ENCODE peak calls at places on chromosomes 6 and 20, in five cellular contexts. L, X, Q, B and V are unnamed samples. For H3K9me3, the result is how much of the 10 kb centered on the place peaks cover.

GRCh38 chr20:32526561-32526960 is 58.6 kb downstream of the NOL4L start:
- DNase-seq in L (peak), X (no peak), Q (no peak), B (no peak), V (no peak)

GRCh38 chr6:157047951-157048350 is 270.8 kb downstream of the ARID1B start:
- DNase-seq in L (no peak), X (peak), Q (no peak), B (no peak), V (no peak)

GRCh38 chr6:75065524-75065923 is 140.3 kb downstream of the COL12A1 start:
- DNase-seq in L (no peak), X (peak), Q (no peak), B (no peak), V (no peak)

GRCh38 chr6:142279350-142280180 is 22.2 kb upstream of the ADGRG6 start:
- DNase-seq in L (no peak), X (peak), Q (no peak), B (no peak), V (no peak)

GRCh38 chr6:2853766-2854393 is 12.2 kb upstream of the SERPINB1 start:
- DNase-seq in L (peak), X (peak), Q (no peak), B (peak), V (no peak)

GRCh38 chr6:98039876-98040605 is 757.0 kb upstream of the MMS22L start:
- DNase-seq in L (no peak), X (peak), Q (no peak), B (no peak), V (no peak)

GRCh38 chr20:43863330-43863729 is 51.3 kb upstream of the TOX2 start:
- DNase-seq in L (no peak), X (no peak), Q (no peak), B (no peak), V (no peak)

GRCh38 chr6:163753430-163753829 is 338.9 kb downstream of the QKI start:
- DNase-seq in L (no peak), X (no peak), Q (no peak), B (no peak), V (no peak)

GRCh38 chr6:43509984-43510826 is at the start of gene LRRC73:
- DNase-seq in L (peak), X (peak), Q (peak), B (peak), V (peak)

GRCh38 chr6:49072146-49072545 is 390.9 kb downstream of the MMUT start:
- DNase-seq in L (no peak), X (no peak), Q (no peak), B (no peak), V (no peak)

GRCh38 chr20:57189713-57190112 is 76.7 kb downstream of the BMP7 start:
- DNase-seq in L (no peak), X (no peak), Q (no peak), B (no peak), V (no peak)

GRCh38 chr20:62244644-62245108 is 6.4 kb downstream of the OSBPL2 start:
- DNase-seq in L (no peak), X (no peak), Q (no peak), B (no peak), V (no peak)

GRCh38 chr20:41336711-41337492 is 3.7 kb upstream of the LPIN3 start:
- DNase-seq in L (no peak), X (no peak), Q (no peak), B (no peak), V (no peak)

GRCh38 chr6:3422457-3422816 is 34.4 kb downstream of the SLC22A23 start:
- DNase-seq in L (no peak), X (no peak), Q (no peak), B (no peak), V (no peak)

GRCh38 chr6:143058987-143059386 is 1.7 kb upstream of the AIG1 start:
- DNase-seq in L (no peak), X (no peak), Q (peak), B (no peak), V (no peak)

GRCh38 chr20:22006306-22006705 is 300.8 kb downstream of the PAX1 start:
- DNase-seq in L (no peak), X (no peak), Q (no peak), B (no peak), V (no peak)

GRCh38 chr6:23354004-23354403 is 772.0 kb upstream of the NRSN1 start:
- DNase-seq in L (no peak), X (no peak), Q (no peak), B (no peak), V (no peak)

GRCh38 chr6:102813489-102814275 is 1420.2 kb downstream of the GRIK2 start:
- DNase-seq in L (no peak), X (no peak), Q (no peak), B (no peak), V (no peak)

GRCh38 chr20:2101057-2101934 is at the start of gene STK35:
- DNase-seq in L (peak), X (no peak), Q (peak), B (no peak), V (no peak)

GRCh38 chr6:15475261-15475660 is 187.6 kb downstream of the DTNBP1 start:
- DNase-seq in L (no peak), X (no peak), Q (no peak), B (no peak), V (no peak)

GRCh38 chr6:15143540-15143939 is 102.3 kb upstream of the JARID2 start:
- DNase-seq in L (no peak), X (no peak), Q (no peak), B (no peak), V (no peak)

GRCh38 chr6:29924731-29925130 is 17.6 kb upstream of the HLA-A start:
- DNase-seq in L (no peak), X (no peak), Q (no peak), B (no peak), V (no peak)

GRCh38 chr6:88666906-88667305 is 296.5 kb downstream of the RNGTT start:
- DNase-seq in L (no peak), X (no peak), Q (no peak), B (no peak), V (no peak)
- H3K9me3 ChIP-seq in L (under half), X (under half), Q (under half), B (under half), V (under half)

GRCh38 chr20:19670829-19671228 is 87.2 kb upstream of the RIN2 start:
- DNase-seq in L (no peak), X (no peak), Q (no peak), B (no peak), V (no peak)
- H3K9me3 ChIP-seq in L (under half), X (under half), Q (under half), B (under half), V (under half)

GRCh38 chr6:22126910-22127309 is 169.9 kb downstream of the PRL start:
- DNase-seq in L (no peak), X (no peak), Q (no peak), B (no peak), V (no peak)
- H3K9me3 ChIP-seq in L (under half), X (under half), Q (under half), B (under half), V (under half)

GRCh38 chr20:30937790-30938189 is 319.7 kb upstream of the DEFB115 start:
- DNase-seq in L (no peak), X (no peak), Q (no peak), B (no peak), V (no peak)
- H3K9me3 ChIP-seq in L (under half), X (under half), Q (under half), B (under half), V (under half)

DNA sequence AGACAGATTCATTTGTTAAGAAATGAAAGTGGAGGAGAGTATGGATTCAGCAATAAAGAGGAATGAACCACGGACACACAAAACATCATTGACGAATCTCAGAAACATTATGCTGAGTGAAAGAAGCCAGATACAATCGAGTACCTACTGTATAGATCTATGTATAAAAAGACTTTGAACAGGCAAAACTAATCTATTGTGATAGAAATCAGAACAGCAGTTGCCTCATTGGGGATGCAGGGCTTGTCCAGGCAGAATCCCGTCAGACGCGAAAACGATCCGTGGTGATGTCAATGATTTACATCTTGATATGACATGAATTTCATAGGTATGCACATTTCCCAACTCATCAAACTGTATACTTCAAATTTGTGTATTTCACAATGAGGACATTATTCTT is 265.2 kb downstream of the CBLN4 start:
- DNase-seq in L (no peak), X (no peak), Q (no peak), B (no peak), V (no peak)
- H3K9me3 ChIP-seq in L (under half), X (under half), Q (under half), B (under half), V (under half)

GRCh38 chr6:169984181-169985120 is 233.0 kb downstream of the ERMARD start:
- DNase-seq in L (peak), X (no peak), Q (no peak), B (no peak), V (no peak)

GRCh38 chr6:169986171-169986847 is 234.9 kb downstream of the ERMARD start:
- DNase-seq in L (peak), X (no peak), Q (no peak), B (no peak), V (no peak)

GRCh38 chr6:169986848-169987498 is 235.6 kb downstream of the ERMARD start:
- DNase-seq in L (peak), X (no peak), Q (no peak), B (no peak), V (no peak)

GRCh38 chr6:169983651-169984050 is 232.2 kb downstream of the ERMARD start:
- DNase-seq in L (peak), X (no peak), Q (no peak), B (no peak), V (no peak)

GRCh38 chr6:169985121-169986015 is 233.9 kb downstream of the ERMARD start:
- DNase-seq in L (peak), X (no peak), Q (no peak), B (no peak), V (no peak)
- H3K9me3 ChIP-seq in L (under half), X (under half), Q (under half), B (under half), V (under half)

GRCh38 chr20:49281913-49282467 is 4.1 kb upstream of the ZNFX1 start:
- DNase-seq in L (no peak), X (no peak), Q (no peak), B (no peak), V (no peak)

GRCh38 chr20:49281059-49281912 is 3.4 kb upstream of the ZNFX1 start:
- DNase-seq in L (no peak), X (peak), Q (no peak), B (no peak), V (no peak)

GRCh38 chr20:49279677-49280462 is 2.0 kb upstream of the ZNFX1 start:
- DNase-seq in L (no peak), X (no peak), Q (no peak), B (no peak), V (no peak)

GRCh38 chr20:49278817-49279676 is 1.2 kb upstream of the ZNFX1 start:
- DNase-seq in L (no peak), X (peak), Q (peak), B (no peak), V (no peak)

GRCh38 chr20:49280463-49281058 is 2.7 kb upstream of the ZNFX1 start:
- DNase-seq in L (no peak), X (no peak), Q (no peak), B (no peak), V (no peak)
- H3K9me3 ChIP-seq in L (under half), X (under half), Q (under half), B (under half), V (half or more)

GRCh38 chr6:31332637-31333602 is 24.1 kb downstream of the HLA-B start:
- DNase-seq in L (no peak), X (no peak), Q (no peak), B (peak), V (peak)
- H3K9me3 ChIP-seq in L (under half), X (under half), Q (under half), B (under half), V (under half)

GRCh38 chr20:55774628-55775027 is 230.7 kb downstream of the CBLN4 start:
- DNase-seq in L (no peak), X (no peak), Q (no peak), B (no peak), V (no peak)
- H3K9me3 ChIP-seq in L (under half), X (under half), Q (under half), B (under half), V (under half)

GRCh38 chr20:59585714-59586404 is 18.5 kb upstream of the PHACTR3 start:
- DNase-seq in L (no peak), X (no peak), Q (no peak), B (no peak), V (no peak)

GRCh38 chr20:59586613-59587012 is 17.7 kb upstream of the PHACTR3 start:
- DNase-seq in L (no peak), X (no peak), Q (no peak), B (no peak), V (no peak)

GRCh38 chr20:59587570-59587969 is 16.8 kb upstream of the PHACTR3 start:
- DNase-seq in L (no peak), X (no peak), Q (no peak), B (no peak), V (no peak)

GRCh38 chr20:59589051-59589450 is 15.3 kb upstream of the PHACTR3 start:
- DNase-seq in L (no peak), X (no peak), Q (no peak), B (no peak), V (no peak)

GRCh38 chr20:59588236-59588855 is 16.0 kb upstream of the PHACTR3 start:
- DNase-seq in L (no peak), X (no peak), Q (no peak), B (no peak), V (no peak)
- H3K9me3 ChIP-seq in L (under half), X (under half), Q (under half), B (under half), V (under half)